ENCODE peak calls at places on chromosomes 12 and 14, in five cellular contexts. Z, M, L, X and H are unnamed samples.

GRCh38 chr14:38079268-38079667 is 128.4 kb upstream of the SSTR1 start:
- DNase-seq in X (peak), M (no peak), Z (no peak), L (no peak), H (no peak)

GRCh38 chr12:59182660-59183455 is 262.6 kb upstream of the LRIG3 start:
- DNase-seq in L (no peak), M (no peak), X (peak), Z (no peak), H (no peak)

GRCh38 chr14:37091651-37092050 is 80.8 kb downstream of the SLC25A21 start:
- DNase-seq in X (no peak), Z (no peak), M (no peak), L (no peak), H (no peak)

GRCh38 chr12:116687888-116688287 is 50.0 kb downstream of the SPRING1 start:
- DNase-seq in L (peak), Z (peak), X (no peak), M (no peak), H (peak)

GRCh38 chr12:129579879-129580278 is 323.9 kb downstream of the TMEM132D start:
- DNase-seq in M (no peak), L (no peak), X (no peak), Z (no peak), H (no peak)

GRCh38 chr12:15532364-15532977 is 210.2 kb downstream of the PTPRO start:
- DNase-seq in Z (peak), X (peak), L (peak), M (no peak), H (peak)

GRCh38 chr12:86727151-86727550 is 471.0 kb upstream of the MGAT4C start:
- DNase-seq in M (no peak), X (peak), Z (no peak), L (peak), H (no peak)

GRCh38 chr14:28763914-28764848 is 2.4 kb upstream of the FOXG1 start:
- DNase-seq in L (no peak), X (no peak), Z (no peak), M (no peak), H (no peak)

GRCh38 chr12:97716356-97716755 is 253.8 kb downstream of the RMST start:
- DNase-seq in L (no peak), X (peak), Z (peak), M (no peak), H (no peak)

GRCh38 chr12:93773122-93773871 is 96.1 kb downstream of the CRADD start:
- DNase-seq in L (no peak), M (no peak), Z (peak), X (peak), H (no peak)

GRCh38 chr14:106850913-106851825 is 1324.8 kb downstream of the TMEM121 start:
- DNase-seq in X (no peak), Z (peak), L (no peak), M (no peak), H (peak)

GRCh38 chr12:2823483-2823882 is 11.0 kb downstream of the ITFG2 start:
- DNase-seq in X (no peak), M (no peak), L (no peak), Z (no peak), H (no peak)

GRCh38 chr12:82413994-82414393 is 55.7 kb downstream of the METTL25 start:
- DNase-seq in X (peak), Z (no peak), L (peak), M (no peak), H (no peak)

GRCh38 chr12:2853626-2854025 is 3.2 kb downstream of the TEX52 start:
- DNase-seq in Z (peak), X (peak), M (peak), L (peak), H (peak)

GRCh38 chr14:92984896-92985295 is 61.9 kb downstream of the CHGA start:
- DNase-seq in X (no peak), M (no peak), Z (no peak), L (no peak), H (no peak)

GRCh38 chr14:60488175-60488574 is 2.3 kb upstream of the C14orf39 start:
- DNase-seq in M (no peak), Z (no peak), L (no peak), X (no peak), H (no peak)

GRCh38 chr14:102588821-102589220 is 3.6 kb upstream of the RCOR1 start:
- DNase-seq in Z (no peak), L (no peak), M (no peak), X (no peak), H (no peak)

GRCh38 chr14:86858591-86858990 is 1134.4 kb downstream of the GALC start:
- DNase-seq in M (no peak), X (no peak), L (no peak), Z (no peak), H (no peak)

GRCh38 chr12:83700858-83701257 is 1014.2 kb downstream of the TMTC2 start:
- DNase-seq in M (no peak), X (peak), Z (no peak), L (no peak), H (no peak)

GRCh38 chr12:110042260-110042659 is 6.1 kb downstream of the C12orf76 start:
- DNase-seq in L (no peak), Z (no peak), M (peak), X (no peak), H (no peak)

GRCh38 chr12:108337235-108338223 is 1.6 kb downstream of the CMKLR1 start:
- DNase-seq in Z (peak), X (peak), M (no peak), L (peak), H (no peak)

DNA sequence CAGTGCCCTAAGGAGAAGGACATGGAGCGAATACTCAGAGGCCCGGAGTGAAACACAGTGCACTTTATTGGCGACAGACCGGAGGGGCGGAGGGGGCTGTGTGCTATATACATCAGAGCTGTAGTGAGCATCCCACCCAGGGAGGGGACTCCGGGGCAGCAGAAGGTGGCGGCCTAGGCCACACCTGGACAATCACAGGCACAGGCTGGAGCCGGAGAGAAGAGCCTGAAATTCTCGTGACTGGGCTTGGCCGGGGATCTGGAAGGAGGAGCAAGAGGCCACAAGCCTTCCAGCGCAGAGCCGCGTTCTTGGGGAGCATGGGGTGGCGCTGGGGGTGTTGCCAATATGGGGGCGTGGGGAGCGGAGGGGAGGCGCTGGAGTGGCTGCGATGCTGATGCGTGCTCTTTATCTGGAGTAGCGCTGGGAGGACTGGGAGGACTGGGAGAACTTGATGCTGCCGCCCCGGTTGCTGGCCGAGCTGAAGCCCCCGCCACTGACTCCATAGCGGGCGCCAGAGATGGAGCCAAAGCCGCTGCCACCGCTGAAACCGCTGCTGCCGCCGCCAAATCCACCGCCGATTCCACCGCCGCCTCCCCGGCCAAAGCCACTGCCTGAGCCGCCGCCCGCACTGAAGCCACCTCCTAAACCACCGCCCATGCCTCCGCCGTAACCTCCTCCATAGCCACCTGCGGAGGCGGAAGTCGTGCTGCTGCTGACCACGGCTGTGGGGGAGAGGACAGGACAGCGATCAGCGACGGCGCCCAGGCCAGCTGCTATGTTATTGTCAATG is 6.1 kb downstream of the KRT3 start:
- DNase-seq in M (no peak), L (no peak), Z (no peak), X (no peak), H (peak)
- H3K4me3 ChIP-seq in M (no peak), L (no peak), Z (no peak), X (no peak), H (no peak)

GRCh38 chr14:77027538-77028383 is 747 bp downstream of the IRF2BPL start:
- DNase-seq in Z (peak), L (peak), X (peak), M (peak), H (peak)
- TF ChIP-seq CTCF in Z (no peak), L (no peak), X (peak), M (no peak), H (no peak)

GRCh38 chr12:54216580-54217308 is 28.0 kb upstream of the SMUG1 start:
- DNase-seq in X (peak), Z (peak), L (peak), M (peak), H (peak)
- H3K4me3 ChIP-seq in X (peak), Z (peak), L (peak), M (peak), H (no peak)

GRCh38 chr12:121799175-121799841 is 4.5 kb upstream of the SETD1B start:
- DNase-seq in X (peak), L (peak), Z (peak), M (peak), H (peak)
- TF ChIP-seq CTCF in X (no peak), L (no peak), Z (peak), M (no peak), H (no peak)

GRCh38 chr14:75440733-75441474 is 13.1 kb downstream of the JDP2 start:
- DNase-seq in M (no peak), L (no peak), Z (no peak), X (peak), H (no peak)
- H3K4me3 ChIP-seq in M (no peak), L (no peak), Z (no peak), X (no peak), H (no peak)

DNA sequence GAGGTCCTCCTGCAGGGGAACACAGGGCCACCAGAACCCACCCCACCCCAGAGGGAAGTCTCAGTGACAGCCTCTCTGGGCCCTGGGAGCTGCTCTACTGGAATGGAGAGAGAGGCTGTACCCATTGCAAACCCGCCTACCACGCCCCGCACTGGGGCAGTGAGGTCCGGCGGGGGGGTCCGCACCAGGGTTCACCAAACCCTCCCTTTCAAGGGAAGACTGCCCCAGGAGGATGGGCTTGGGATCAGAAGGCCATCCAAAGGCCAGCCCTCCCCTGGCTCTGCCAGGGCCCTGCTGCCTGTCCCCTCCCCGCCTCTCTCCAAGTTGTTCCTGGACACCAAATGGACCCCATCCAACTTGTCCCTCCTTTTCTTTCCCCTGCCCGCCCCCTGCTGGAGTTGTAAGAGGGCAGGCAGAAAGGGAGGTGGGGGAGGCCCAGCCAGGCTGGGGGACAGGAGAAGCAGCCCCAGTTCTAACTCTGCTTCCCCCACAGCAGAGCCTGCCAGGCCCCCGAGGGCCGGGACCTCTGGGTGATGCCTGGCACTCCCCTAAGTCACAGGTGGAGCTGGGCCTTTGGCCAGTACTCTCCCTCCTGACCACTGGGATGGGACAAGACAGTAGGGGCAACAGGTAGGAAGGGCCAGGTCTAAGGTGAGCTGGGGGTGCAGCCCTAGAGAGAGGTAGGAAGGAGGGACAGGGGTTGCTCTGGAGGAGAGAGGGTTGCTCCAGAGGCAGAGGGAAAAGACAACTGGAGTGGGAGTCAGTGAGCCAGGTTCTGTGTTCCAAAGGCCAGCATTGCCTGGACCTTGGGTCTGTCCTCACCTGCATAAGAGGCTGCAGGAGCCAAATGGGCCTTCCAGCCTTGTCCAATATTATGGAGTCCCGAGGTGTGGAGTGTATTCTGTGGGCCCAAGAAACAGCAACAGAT is 3.2 kb upstream of the DIO3 start:
- DNase-seq in Z (no peak), M (peak), X (peak), L (no peak), H (peak)
- TF ChIP-seq CTCF in Z (no peak), M (peak), X (no peak), L (no peak), H (no peak)